ENCODE peak calls at places on chromosomes 11 and 22, in five cellular contexts. One of them, this sample, is unnamed.

GRCh38 chr11:85813721-85814120 is 2.8 kb upstream of the SYTL2 start:
- DNase-seq in left cardiac atrium: no peak
- DNase-seq in sciatic nerve: no peak
- DNase-seq in esophagus squamous epithelium: no peak
- DNase-seq in stimulated activated naive CD4-positive, alpha-beta T cell: no peak
- DNase-seq in this sample: no peak

GRCh38 chr11:134512791-134513538 is 100.9 kb upstream of the B3GAT1 start:
- DNase-seq in stimulated activated naive CD4-positive, alpha-beta T cell: no peak
- DNase-seq in esophagus squamous epithelium: no peak
- DNase-seq in sciatic nerve: peak
- DNase-seq in left cardiac atrium: no peak
- DNase-seq in this sample: no peak

GRCh38 chr11:640021-640706 is 3.1 kb downstream of the DRD4 start:
- DNase-seq in esophagus squamous epithelium: no peak
- DNase-seq in stimulated activated naive CD4-positive, alpha-beta T cell: no peak
- DNase-seq in left cardiac atrium: no peak
- DNase-seq in sciatic nerve: no peak
- DNase-seq in this sample: no peak

GRCh38 chr11:133928628-133929059 is 28.1 kb downstream of the IGSF9B start:
- DNase-seq in left cardiac atrium: no peak
- DNase-seq in stimulated activated naive CD4-positive, alpha-beta T cell: peak
- DNase-seq in esophagus squamous epithelium: no peak
- DNase-seq in sciatic nerve: no peak
- DNase-seq in this sample: peak

GRCh38 chr11:87366766-87367405 is 329.2 kb downstream of the TMEM135 start:
- DNase-seq in stimulated activated naive CD4-positive, alpha-beta T cell: no peak
- DNase-seq in sciatic nerve: no peak
- DNase-seq in left cardiac atrium: no peak
- DNase-seq in esophagus squamous epithelium: no peak
- DNase-seq in this sample: no peak

GRCh38 chr22:24976442-24977218 is 24.1 kb downstream of the KIAA1671 start:
- DNase-seq in sciatic nerve: no peak
- DNase-seq in esophagus squamous epithelium: no peak
- DNase-seq in stimulated activated naive CD4-positive, alpha-beta T cell: no peak
- DNase-seq in left cardiac atrium: no peak
- DNase-seq in this sample: no peak

GRCh38 chr22:45877036-45877380 is 100.0 kb downstream of the WNT7B start:
- DNase-seq in left cardiac atrium: no peak
- DNase-seq in sciatic nerve: peak
- DNase-seq in stimulated activated naive CD4-positive, alpha-beta T cell: no peak
- DNase-seq in esophagus squamous epithelium: no peak
- DNase-seq in this sample: no peak

GRCh38 chr11:23236846-23237550 is 376.7 kb upstream of the CCDC179 start:
- DNase-seq in stimulated activated naive CD4-positive, alpha-beta T cell: no peak
- DNase-seq in esophagus squamous epithelium: no peak
- DNase-seq in left cardiac atrium: no peak
- DNase-seq in sciatic nerve: no peak
- DNase-seq in this sample: no peak

GRCh38 chr11:76609736-76610370 is 60.7 kb downstream of the LRRC32 start:
- DNase-seq in stimulated activated naive CD4-positive, alpha-beta T cell: no peak
- DNase-seq in sciatic nerve: no peak
- DNase-seq in left cardiac atrium: no peak
- DNase-seq in esophagus squamous epithelium: no peak
- DNase-seq in this sample: peak

GRCh38 chr11:131488208-131488607 is 117.8 kb downstream of the NTM start:
- DNase-seq in esophagus squamous epithelium: no peak
- DNase-seq in stimulated activated naive CD4-positive, alpha-beta T cell: no peak
- DNase-seq in sciatic nerve: no peak
- DNase-seq in left cardiac atrium: no peak
- DNase-seq in this sample: no peak